ENCODE peak calls at places on chromosome 10, in four cellular contexts. R is OCI-LY7, T is ovary, I is hepatocyte. W is an unnamed sample. For H3K36me3, the result is how much of the 10 kb centered on the place peaks cover.

GRCh38 chr10:52609071-52609470 is 163.5 kb downstream of the MBL2 start:
- DNase-seq in I (no peak), T (no peak), R (no peak), W (no peak)

GRCh38 chr10:61750943-61751471 is 88.3 kb downstream of the CABCOCO1 start:
- DNase-seq in T (peak), I (peak), R (peak), W (peak)

GRCh38 chr10:61545170-61545569 is 92.0 kb upstream of the TMEM26 start:
- DNase-seq in R (no peak), I (no peak), T (no peak), W (no peak)

GRCh38 chr10:37860494-37861190 is 3.2 kb upstream of the ZNF248 start:
- DNase-seq in T (no peak), R (no peak), I (no peak), W (peak)

GRCh38 chr10:49575489-49576072 is 34.5 kb upstream of the SLC18A3 start:
- DNase-seq in T (no peak), R (no peak), I (no peak), W (no peak)

GRCh38 chr10:26451903-26452302 is 13.8 kb downstream of the APBB1IP start:
- DNase-seq in T (no peak), R (no peak), I (no peak), W (no peak)

GRCh38 chr10:83012866-83013265 is 1126.4 kb upstream of the GHITM start:
- DNase-seq in T (no peak), R (no peak), I (peak), W (no peak)

GRCh38 chr10:113471241-113471996 is 81.4 kb upstream of the HABP2 start:
- DNase-seq in T (no peak), R (no peak), I (no peak), W (no peak)

GRCh38 chr10:110843031-110843430 is 28.7 kb upstream of the PDCD4 start:
- DNase-seq in T (no peak), I (no peak), R (peak), W (peak)

GRCh38 chr10:95399167-95399566 is 108.4 kb upstream of the PDLIM1 start:
- DNase-seq in I (no peak), R (no peak), T (no peak), W (no peak)
- H3K36me3 ChIP-seq in I (under half), R (under half), T (under half), W (under half)

GRCh38 chr10:44965104-44965503 is 5.5 kb downstream of the RASSF4 start:
- DNase-seq in I (no peak), T (no peak), R (no peak), W (no peak)
- H3K27ac ChIP-seq in I (peak), T (no peak), R (no peak), W (no peak)

DNA sequence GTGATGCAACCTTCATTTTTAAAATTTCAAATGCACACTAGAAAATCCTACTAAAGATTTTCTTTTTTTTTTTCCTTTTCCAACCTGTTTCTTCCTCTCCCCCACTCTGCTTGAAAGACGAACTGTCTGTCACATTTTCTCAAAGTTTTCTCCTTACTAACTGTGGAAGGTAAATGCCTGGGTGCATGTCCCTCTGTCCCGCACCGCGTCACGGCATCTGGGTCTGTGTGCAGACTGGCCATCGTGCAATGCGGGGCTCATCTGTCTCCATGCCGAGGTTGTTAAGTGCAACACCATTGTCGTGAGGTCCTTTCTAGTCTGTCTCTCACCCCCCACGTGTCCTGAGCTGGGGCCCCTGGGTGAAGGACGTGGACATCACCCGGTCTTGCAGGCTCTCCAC is 28.4 kb downstream of the PFKFB3 start:
- DNase-seq in T (no peak), I (no peak), R (no peak), W (no peak)
- H3K36me3 ChIP-seq in T (under half), I (under half), R (half or more), W (under half)

GRCh38 chr10:102811346-102811745 is 25.9 kb downstream of the CYP17A1 start:
- DNase-seq in R (no peak), I (no peak), T (no peak), W (no peak)
- H3K27ac ChIP-seq in R (peak), I (no peak), T (no peak), W (no peak)

DNA sequence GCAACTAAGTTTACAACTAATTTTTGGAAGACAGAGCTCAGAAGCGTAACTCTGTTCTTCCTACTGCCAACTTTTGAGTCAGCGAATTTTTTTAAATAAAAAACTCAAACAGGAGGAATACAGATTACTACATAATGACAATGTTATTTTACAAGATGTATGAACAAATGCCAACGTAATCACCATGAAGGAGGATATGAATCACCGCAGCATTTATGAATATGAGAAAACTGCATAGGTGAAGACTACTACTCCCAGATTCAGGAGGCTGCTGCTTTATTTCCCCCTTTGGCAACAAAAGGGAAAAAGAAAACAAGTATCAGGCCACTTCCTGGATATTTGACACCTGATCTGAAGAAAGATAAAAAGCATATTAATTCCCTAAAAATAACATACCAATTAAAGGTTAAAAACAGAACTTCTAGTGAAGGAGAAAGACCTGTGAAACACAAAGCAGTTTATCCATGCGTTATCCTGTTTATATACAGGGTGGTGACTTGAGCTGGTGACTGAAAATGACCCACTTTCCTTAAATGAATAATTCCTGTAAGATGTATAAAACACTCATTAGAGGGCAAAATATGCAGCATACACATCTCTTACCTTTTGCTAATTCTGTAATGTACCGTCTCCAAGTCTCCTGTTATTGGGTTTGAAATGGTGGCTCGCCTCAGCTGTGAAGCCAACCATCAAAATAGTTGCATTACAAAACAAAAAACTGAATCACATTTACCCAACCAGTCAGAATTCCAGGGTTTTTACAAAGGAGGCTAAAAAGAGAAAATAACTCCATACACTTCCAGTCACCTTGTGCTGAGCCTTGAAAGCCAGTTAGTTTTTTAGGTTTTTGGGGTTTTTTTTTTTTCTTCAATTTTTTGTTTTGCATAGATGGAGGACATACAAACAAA is 52.0 kb downstream of the P4HA1 start:
- DNase-seq in R (no peak), T (no peak), I (no peak), W (no peak)
- H3K36me3 ChIP-seq in R (half or more), T (under half), I (under half), W (under half)

DNA sequence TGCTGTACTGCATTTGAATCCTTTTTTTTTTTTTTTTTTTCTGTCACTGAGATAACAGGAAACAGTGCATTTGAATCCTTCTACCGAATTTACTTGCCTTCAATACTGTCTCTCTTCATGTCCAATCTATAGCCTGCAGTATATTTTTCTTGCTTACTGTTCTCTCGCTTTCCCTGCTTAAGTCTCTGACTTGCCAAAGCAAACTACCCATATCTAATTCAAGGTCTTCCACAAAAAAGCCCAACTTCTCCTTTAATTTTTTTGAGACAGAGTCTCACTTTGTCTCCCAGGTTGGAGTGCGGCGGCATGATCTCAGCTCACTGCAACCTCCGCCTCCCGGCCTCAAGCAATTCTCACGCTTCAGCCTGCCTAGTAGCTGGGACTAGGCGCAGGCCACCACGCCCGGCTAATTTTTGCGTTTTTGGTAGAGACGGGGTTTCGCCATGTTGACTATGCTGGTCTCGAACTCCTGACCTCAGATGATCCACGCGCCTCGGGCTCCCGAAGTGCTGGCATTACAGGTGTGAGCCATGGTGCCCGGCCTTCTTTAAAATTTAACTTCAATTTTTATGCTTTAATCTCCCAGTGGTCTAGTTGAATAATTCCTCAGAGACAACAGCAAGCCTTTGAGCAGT is 882 bp downstream of the PDCD11 start:
- DNase-seq in R (peak), I (no peak), T (no peak), W (peak)
- H3K27ac ChIP-seq in R (peak), I (peak), T (no peak), W (no peak)

W was measured in small intestine.